ENCODE peak calls at places on chromosomes 12 and 14, in six cellular contexts. X is Calu3, L is cardiac fibroblast, P is endothelial cell, V is B cell, D is breast epithelium. Y is an unnamed sample.
A peak's percentile ranks its signal among the peaks of the same experiment; 100 is the strongest.

GRCh38 chr12:54879579-54879978 is 25.3 kb downstream of the MUCL1 start:
- DNase-seq in X (no peak), P (no peak), L (peak; percentile 35), D (no peak), V (no peak), Y (no peak)

GRCh38 chr14:95891742-95892141 is 15.1 kb downstream of the TUNAR start:
- DNase-seq in X (no peak), P (no peak), V (no peak), L (peak; percentile 39), D (no peak), Y (no peak)

GRCh38 chr14:99522934-99523660 is 41.9 kb downstream of the CCNK start:
- DNase-seq in X (no peak), V (no peak), P (no peak), L (no peak), D (no peak), Y (peak; percentile 19)

GRCh38 chr12:52235001-52235760 is 2.1 kb downstream of the KRT7 start:
- DNase-seq in P (no peak), V (no peak), L (peak; percentile 95), D (no peak), X (peak; percentile 11), Y (no peak)

GRCh38 chr12:119363490-119363889 is 29.0 kb downstream of the CCDC60 start:
- DNase-seq in L (no peak), D (no peak), X (no peak), V (no peak), P (peak; percentile 5), Y (no peak)

GRCh38 chr14:95128140-95128539 is 29.2 kb downstream of the DICER1 start:
- DNase-seq in V (no peak), P (no peak), L (no peak), D (no peak), X (no peak), Y (no peak)

GRCh38 chr14:24252289-24253124 is 10.1 kb upstream of the TINF2 start:
- DNase-seq in X (no peak), P (no peak), L (no peak), D (no peak), V (no peak), Y (no peak)

GRCh38 chr14:63510538-63510937 is 32.6 kb downstream of the PPP2R5E start:
- DNase-seq in V (no peak), X (no peak), L (no peak), P (no peak), D (no peak), Y (no peak)

GRCh38 chr12:110266980-110267620 is 13.9 kb upstream of the ATP2A2 start:
- DNase-seq in P (no peak), L (peak; percentile 72), D (no peak), X (no peak), V (no peak), Y (no peak)

GRCh38 chr12:123056709-123057108 is 76.2 kb downstream of the ARL6IP4 start:
- DNase-seq in P (no peak), L (no peak), X (no peak), D (no peak), V (no peak), Y (no peak)

GRCh38 chr12:1630081-1630826 is 1.2 kb downstream of the WNT5B start:
- DNase-seq in V (peak; percentile 59), P (peak; percentile 37), D (peak; percentile 69), X (peak; percentile 47), L (peak; percentile 39), Y (peak; percentile 73)
- TF ChIP-seq CTCF in V (peak; percentile 28), P (no peak), D (no peak), X (no peak), L (no peak), Y (peak; percentile 24)

GRCh38 chr14:37122919-37123639 is 49.3 kb downstream of the SLC25A21 start:
- DNase-seq in D (no peak), X (no peak), P (no peak), V (no peak), L (peak; percentile 38), Y (no peak)

GRCh38 chr14:37129047-37129446 is 43.4 kb downstream of the SLC25A21 start:
- DNase-seq in L (no peak), X (no peak), D (no peak), V (no peak), P (no peak), Y (no peak)

GRCh38 chr14:37118673-37119366 is 53.6 kb downstream of the SLC25A21 start:
- DNase-seq in L (no peak), V (no peak), X (no peak), P (no peak), D (no peak), Y (no peak)

GRCh38 chr14:37122288-37122687 is 50.1 kb downstream of the SLC25A21 start:
- DNase-seq in X (peak; percentile 23), L (peak; percentile 74), P (no peak), V (no peak), D (no peak), Y (no peak)

GRCh38 chr14:37124617-37125016 is 47.8 kb downstream of the SLC25A21 start:
- DNase-seq in D (no peak), V (no peak), P (no peak), X (peak; percentile 29), L (peak; percentile 35), Y (no peak)
- TF ChIP-seq CTCF in D (no peak), V (no peak), P (no peak), X (no peak), L (no peak), Y (no peak)

GRCh38 chr14:102317564-102318248 is 1.8 kb upstream of the ZNF839 start:
- DNase-seq in D (peak; percentile 52), P (no peak), V (peak; percentile 31), X (no peak), L (peak; percentile 33), Y (no peak)
- TF ChIP-seq CTCF in D (no peak), P (no peak), V (no peak), X (no peak), L (no peak), Y (no peak)

GRCh38 chr12:25675808-25676207 is 122.7 kb upstream of the LMNTD1 start:
- DNase-seq in P (no peak), V (no peak), D (no peak), L (no peak), X (no peak), Y (no peak)

DNA sequence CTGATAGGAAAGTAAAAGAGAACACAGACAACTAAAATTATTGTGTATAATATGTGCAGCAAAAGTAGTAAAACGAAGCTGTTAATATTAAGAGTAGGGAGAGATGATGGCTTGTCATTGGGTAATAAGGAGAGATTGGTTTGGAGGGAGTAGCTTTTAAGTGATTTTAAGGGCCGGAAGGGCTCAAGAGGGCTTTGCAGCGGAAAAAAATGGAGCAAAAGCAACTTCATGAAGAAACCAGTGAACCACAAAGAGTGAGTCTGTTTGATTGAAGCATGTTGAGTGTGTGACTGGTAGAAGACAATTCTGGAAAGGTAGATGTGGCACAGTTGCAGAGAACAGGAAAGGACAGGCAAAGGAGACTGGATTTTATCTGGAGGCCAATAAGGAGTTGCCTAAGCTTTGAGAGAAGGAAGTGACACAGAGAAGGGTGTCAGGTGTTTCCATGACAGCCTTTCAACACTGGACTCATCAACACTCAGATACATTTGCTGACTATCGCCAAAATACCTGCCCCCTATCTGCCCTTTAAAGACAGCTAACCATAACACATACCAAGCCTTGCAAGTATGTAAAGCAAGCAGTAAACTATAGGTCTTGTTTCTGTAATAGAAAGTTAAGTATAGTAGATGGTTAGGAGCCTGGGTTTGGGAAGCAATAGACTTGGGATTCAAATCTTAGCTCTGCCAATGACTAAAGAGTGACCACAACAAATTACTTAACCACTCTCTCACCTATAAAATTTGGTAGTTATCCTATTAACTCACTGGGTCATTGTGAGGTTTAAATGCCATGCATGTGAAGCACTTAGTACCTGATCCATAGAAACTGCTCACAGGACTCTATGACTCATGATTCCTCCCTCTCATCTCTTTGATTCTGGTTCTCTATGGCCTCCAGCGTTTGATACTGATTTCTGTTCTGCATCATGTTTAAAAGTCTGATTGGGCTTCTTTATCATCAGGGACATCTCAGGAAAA is 117.3 kb upstream of the LMNTD1 start:
- DNase-seq in V (no peak), L (peak; percentile 14), P (no peak), X (no peak), D (no peak), Y (no peak)
- TF ChIP-seq CTCF in V (no peak), L (no peak), P (no peak), X (no peak), D (no peak), Y (no peak)

DNA sequence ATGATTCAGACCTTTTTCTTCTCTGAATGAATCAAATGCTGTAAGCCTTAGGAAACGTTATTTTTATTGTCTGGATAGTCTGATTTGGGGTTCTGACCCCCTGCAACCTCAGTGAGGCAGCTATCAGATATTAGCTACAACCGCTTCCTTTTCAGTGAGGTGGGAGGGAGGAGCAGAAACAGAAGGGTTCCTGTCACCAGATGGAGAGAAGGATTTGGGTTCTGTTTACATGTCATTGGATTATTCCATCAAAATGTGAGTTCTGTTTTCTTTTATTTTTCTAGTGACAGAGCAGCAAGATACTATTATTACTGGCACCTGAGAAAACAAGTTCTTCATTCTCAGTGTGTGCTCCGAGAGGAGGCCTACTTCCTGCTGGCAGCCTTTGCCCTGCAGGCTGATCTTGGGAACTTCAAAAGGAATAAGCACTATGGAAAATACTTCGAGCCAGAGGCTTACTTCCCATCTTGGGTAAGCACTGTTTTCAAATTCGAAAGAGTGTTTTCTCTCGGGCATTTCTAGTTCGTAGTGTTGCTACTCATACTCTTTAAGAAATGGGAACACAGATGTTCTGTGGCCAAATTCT is 52.8 kb downstream of the FRMD6 start:
- DNase-seq in P (peak; percentile 6), X (no peak), D (no peak), V (no peak), L (no peak), Y (no peak)
- TF ChIP-seq CTCF in P (no peak), X (no peak), D (no peak), V (no peak), L (no peak), Y (no peak)

GRCh38 chr12:10363922-10364838 is 25.7 kb downstream of the KLRK1 start:
- DNase-seq in P (peak; percentile 12), V (peak; percentile 49), X (no peak), D (no peak), L (peak; percentile 69), Y (no peak)

GRCh38 chr12:10364839-10365681 is 24.8 kb downstream of the KLRK1 start:
- DNase-seq in P (peak; percentile 16), V (peak; percentile 78), D (peak; percentile 60), X (peak; percentile 72), L (peak; percentile 89), Y (no peak)

GRCh38 chr12:10362828-10363664 is 26.8 kb downstream of the KLRK1 start:
- DNase-seq in P (no peak), X (no peak), L (peak; percentile 51), D (no peak), V (no peak), Y (no peak)

GRCh38 chr12:10362325-10362724 is 27.5 kb downstream of the KLRK1 start:
- DNase-seq in L (no peak), D (no peak), V (no peak), P (no peak), X (no peak), Y (no peak)

DNA sequence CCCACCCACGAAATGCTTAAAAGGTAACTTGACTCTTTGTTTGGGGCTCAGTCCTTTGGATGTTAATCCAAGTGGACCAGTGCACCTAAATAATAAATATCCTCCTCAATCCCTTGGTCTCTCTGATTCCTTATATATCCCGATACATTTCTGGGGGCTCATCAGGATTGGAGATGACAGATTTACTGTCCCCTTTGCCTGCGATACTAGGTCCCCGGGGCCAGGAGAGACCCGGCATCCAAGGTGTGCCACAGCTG is 26.2 kb downstream of the KLRK1 start:
- DNase-seq in P (no peak), L (peak; percentile 26), V (no peak), X (no peak), D (no peak), Y (no peak)
- TF ChIP-seq CTCF in P (no peak), L (no peak), V (no peak), X (no peak), D (no peak), Y (no peak)

GRCh38 chr12:78403136-78403535 is 461.4 kb upstream of the SYT1 start:
- DNase-seq in L (peak; percentile 80), X (no peak), V (no peak), P (no peak), D (no peak), Y (no peak)
- TF ChIP-seq CTCF in L (no peak), X (no peak), V (no peak), P (no peak), D (no peak), Y (no peak)

Y was measured in glutamatergic neuron.